ENCODE peak calls at places on chromosomes 16 and 17, in eight cellular contexts. One of them, this sample, is unnamed.

GRCh38 chr17:1029196-1029911 is 32.4 kb downstream of the TIMM22 start:
- DNase-seq in GM06990: no peak
- DNase-seq in progenitor cell of endocrine pancreas: no peak
- DNase-seq in heart left ventricle: no peak
- DNase-seq in lower leg skin: peak
- DNase-seq in astrocyte of the spinal cord: peak
- DNase-seq in cardiac fibroblast: peak
- DNase-seq in SK-N-SH: no peak
- DNase-seq in this sample: peak

GRCh38 chr16:82042841-82043240 is 7.8 kb downstream of the HSD17B2 start:
- DNase-seq in GM06990: no peak
- DNase-seq in progenitor cell of endocrine pancreas: no peak
- DNase-seq in heart left ventricle: no peak
- DNase-seq in lower leg skin: no peak
- DNase-seq in astrocyte of the spinal cord: peak
- DNase-seq in cardiac fibroblast: no peak
- DNase-seq in SK-N-SH: no peak
- DNase-seq in this sample: no peak

GRCh38 chr16:53429221-53429943 is 4.9 kb upstream of the RBL2 start:
- DNase-seq in GM06990: no peak
- DNase-seq in progenitor cell of endocrine pancreas: no peak
- DNase-seq in heart left ventricle: no peak
- DNase-seq in lower leg skin: peak
- DNase-seq in astrocyte of the spinal cord: peak
- DNase-seq in cardiac fibroblast: peak
- DNase-seq in SK-N-SH: peak
- DNase-seq in this sample: peak

GRCh38 chr16:56277040-56277439 is 85.8 kb downstream of the GNAO1 start:
- DNase-seq in GM06990: no peak
- DNase-seq in progenitor cell of endocrine pancreas: no peak
- DNase-seq in heart left ventricle: no peak
- DNase-seq in lower leg skin: no peak
- DNase-seq in astrocyte of the spinal cord: no peak
- DNase-seq in cardiac fibroblast: no peak
- DNase-seq in SK-N-SH: peak
- DNase-seq in this sample: no peak

GRCh38 chr17:83199500-83200201 is 120.2 kb downstream of the METRNL start:
- DNase-seq in GM06990: peak
- DNase-seq in progenitor cell of endocrine pancreas: no peak
- DNase-seq in heart left ventricle: peak
- DNase-seq in lower leg skin: peak
- DNase-seq in astrocyte of the spinal cord: peak
- DNase-seq in cardiac fibroblast: peak
- DNase-seq in SK-N-SH: no peak
- DNase-seq in this sample: no peak

GRCh38 chr16:72958522-72959076 is 89.3 kb downstream of the ZFHX3 start:
- DNase-seq in GM06990: no peak
- DNase-seq in progenitor cell of endocrine pancreas: no peak
- DNase-seq in heart left ventricle: no peak
- DNase-seq in lower leg skin: no peak
- DNase-seq in astrocyte of the spinal cord: no peak
- DNase-seq in cardiac fibroblast: no peak
- DNase-seq in SK-N-SH: no peak
- DNase-seq in this sample: no peak

GRCh38 chr17:17877548-17878358 is 41.0 kb upstream of the SREBF1 start:
- DNase-seq in GM06990: no peak
- DNase-seq in progenitor cell of endocrine pancreas: no peak
- DNase-seq in heart left ventricle: peak
- DNase-seq in lower leg skin: peak
- DNase-seq in astrocyte of the spinal cord: peak
- DNase-seq in cardiac fibroblast: peak
- DNase-seq in SK-N-SH: peak
- DNase-seq in this sample: peak

GRCh38 chr16:1325261-1325660 is 8.2 kb upstream of the BAIAP3 start:
- DNase-seq in GM06990: no peak
- DNase-seq in progenitor cell of endocrine pancreas: no peak
- DNase-seq in heart left ventricle: no peak
- DNase-seq in lower leg skin: no peak
- DNase-seq in astrocyte of the spinal cord: no peak
- DNase-seq in cardiac fibroblast: no peak
- DNase-seq in SK-N-SH: no peak
- DNase-seq in this sample: no peak

GRCh38 chr16:50509521-50510341 is 38.5 kb upstream of the NKD1 start:
- DNase-seq in GM06990: peak
- DNase-seq in progenitor cell of endocrine pancreas: no peak
- DNase-seq in heart left ventricle: no peak
- DNase-seq in lower leg skin: no peak
- DNase-seq in astrocyte of the spinal cord: peak
- DNase-seq in cardiac fibroblast: peak
- DNase-seq in SK-N-SH: peak
- DNase-seq in this sample: peak

GRCh38 chr16:1914084-1914608 is 4.1 kb downstream of the HS3ST6 start:
- DNase-seq in GM06990: no peak
- DNase-seq in progenitor cell of endocrine pancreas: no peak
- DNase-seq in heart left ventricle: no peak
- DNase-seq in lower leg skin: no peak
- DNase-seq in astrocyte of the spinal cord: no peak
- DNase-seq in cardiac fibroblast: no peak
- DNase-seq in SK-N-SH: no peak
- DNase-seq in this sample: no peak

GRCh38 chr17:40121191-40121885 is 433 bp upstream of the MSL1 start:
- DNase-seq in GM06990: peak
- DNase-seq in progenitor cell of endocrine pancreas: no peak
- DNase-seq in heart left ventricle: peak
- DNase-seq in lower leg skin: no peak
- DNase-seq in astrocyte of the spinal cord: peak
- DNase-seq in cardiac fibroblast: peak
- DNase-seq in SK-N-SH: no peak
- DNase-seq in this sample: peak

GRCh38 chr16:68128577-68129305 is 43.6 kb downstream of the NFATC3 start:
- DNase-seq in GM06990: no peak
- DNase-seq in progenitor cell of endocrine pancreas: no peak
- DNase-seq in heart left ventricle: no peak
- DNase-seq in lower leg skin: no peak
- DNase-seq in astrocyte of the spinal cord: peak
- DNase-seq in cardiac fibroblast: peak
- DNase-seq in SK-N-SH: no peak
- DNase-seq in this sample: peak

GRCh38 chr17:1193300-1193699 is 13.5 kb upstream of the ABR start:
- DNase-seq in GM06990: no peak
- DNase-seq in progenitor cell of endocrine pancreas: no peak
- DNase-seq in heart left ventricle: no peak
- DNase-seq in lower leg skin: no peak
- DNase-seq in astrocyte of the spinal cord: no peak
- DNase-seq in cardiac fibroblast: no peak
- DNase-seq in SK-N-SH: no peak
- DNase-seq in this sample: no peak

GRCh38 chr17:37200497-37200896 is 175.3 kb upstream of the C17orf78 start:
- DNase-seq in GM06990: no peak
- DNase-seq in progenitor cell of endocrine pancreas: no peak
- DNase-seq in heart left ventricle: no peak
- DNase-seq in lower leg skin: no peak
- DNase-seq in astrocyte of the spinal cord: no peak
- DNase-seq in cardiac fibroblast: no peak
- DNase-seq in SK-N-SH: no peak
- DNase-seq in this sample: no peak

GRCh38 chr16:13517856-13518255 is 402.1 kb upstream of the ERCC4 start:
- DNase-seq in GM06990: no peak
- DNase-seq in progenitor cell of endocrine pancreas: no peak
- DNase-seq in heart left ventricle: no peak
- DNase-seq in lower leg skin: no peak
- DNase-seq in astrocyte of the spinal cord: no peak
- DNase-seq in cardiac fibroblast: no peak
- DNase-seq in SK-N-SH: no peak
- DNase-seq in this sample: no peak

GRCh38 chr16:51637744-51638100 is 486.7 kb upstream of the SALL1 start:
- DNase-seq in GM06990: no peak
- DNase-seq in progenitor cell of endocrine pancreas: no peak
- DNase-seq in heart left ventricle: no peak
- DNase-seq in lower leg skin: no peak
- DNase-seq in astrocyte of the spinal cord: no peak
- DNase-seq in cardiac fibroblast: no peak
- DNase-seq in SK-N-SH: peak
- DNase-seq in this sample: peak

GRCh38 chr16:64137976-64138375 is 983.9 kb downstream of the CDH11 start:
- DNase-seq in GM06990: no peak
- DNase-seq in progenitor cell of endocrine pancreas: no peak
- DNase-seq in heart left ventricle: no peak
- DNase-seq in lower leg skin: no peak
- DNase-seq in astrocyte of the spinal cord: no peak
- DNase-seq in cardiac fibroblast: no peak
- DNase-seq in SK-N-SH: no peak
- DNase-seq in this sample: no peak

GRCh38 chr17:44309472-44309871 is 1.1 kb downstream of the RUNDC3A start:
- DNase-seq in GM06990: no peak
- DNase-seq in progenitor cell of endocrine pancreas: no peak
- DNase-seq in heart left ventricle: no peak
- DNase-seq in lower leg skin: no peak
- DNase-seq in astrocyte of the spinal cord: no peak
- DNase-seq in cardiac fibroblast: no peak
- DNase-seq in SK-N-SH: no peak
- DNase-seq in this sample: no peak
- TF ChIP-seq CTCF in GM06990: no peak
- TF ChIP-seq CTCF in progenitor cell of endocrine pancreas: no peak
- TF ChIP-seq CTCF in heart left ventricle: no peak
- TF ChIP-seq CTCF in lower leg skin: no peak
- TF ChIP-seq CTCF in astrocyte of the spinal cord: no peak
- TF ChIP-seq CTCF in cardiac fibroblast: no peak
- TF ChIP-seq CTCF in SK-N-SH: no peak
- TF ChIP-seq CTCF in this sample: no peak

GRCh38 chr17:79503440-79503839 is 107.4 kb downstream of the RBFOX3 start:
- DNase-seq in GM06990: no peak
- DNase-seq in progenitor cell of endocrine pancreas: no peak
- DNase-seq in heart left ventricle: no peak
- DNase-seq in lower leg skin: no peak
- DNase-seq in astrocyte of the spinal cord: no peak
- DNase-seq in cardiac fibroblast: no peak
- DNase-seq in SK-N-SH: no peak
- DNase-seq in this sample: no peak

GRCh38 chr17:79505199-79505598 is 105.7 kb downstream of the RBFOX3 start:
- DNase-seq in GM06990: no peak
- DNase-seq in progenitor cell of endocrine pancreas: no peak
- DNase-seq in heart left ventricle: no peak
- DNase-seq in lower leg skin: no peak
- DNase-seq in astrocyte of the spinal cord: no peak
- DNase-seq in cardiac fibroblast: no peak
- DNase-seq in SK-N-SH: no peak
- DNase-seq in this sample: no peak

GRCh38 chr17:79501910-79502309 is 108.9 kb downstream of the RBFOX3 start:
- DNase-seq in GM06990: no peak
- DNase-seq in progenitor cell of endocrine pancreas: no peak
- DNase-seq in heart left ventricle: no peak
- DNase-seq in lower leg skin: no peak
- DNase-seq in astrocyte of the spinal cord: no peak
- DNase-seq in cardiac fibroblast: no peak
- DNase-seq in SK-N-SH: no peak
- DNase-seq in this sample: no peak

GRCh38 chr17:79506150-79506870 is 104.5 kb downstream of the RBFOX3 start:
- DNase-seq in GM06990: no peak
- DNase-seq in progenitor cell of endocrine pancreas: no peak
- DNase-seq in heart left ventricle: no peak
- DNase-seq in lower leg skin: no peak
- DNase-seq in astrocyte of the spinal cord: no peak
- DNase-seq in cardiac fibroblast: no peak
- DNase-seq in SK-N-SH: no peak
- DNase-seq in this sample: no peak

GRCh38 chr17:79504181-79504605 is 106.7 kb downstream of the RBFOX3 start:
- DNase-seq in GM06990: no peak
- DNase-seq in progenitor cell of endocrine pancreas: no peak
- DNase-seq in heart left ventricle: no peak
- DNase-seq in lower leg skin: no peak
- DNase-seq in astrocyte of the spinal cord: no peak
- DNase-seq in cardiac fibroblast: no peak
- DNase-seq in SK-N-SH: no peak
- DNase-seq in this sample: no peak
- TF ChIP-seq CTCF in GM06990: no peak
- TF ChIP-seq CTCF in progenitor cell of endocrine pancreas: no peak
- TF ChIP-seq CTCF in heart left ventricle: no peak
- TF ChIP-seq CTCF in lower leg skin: no peak
- TF ChIP-seq CTCF in astrocyte of the spinal cord: no peak
- TF ChIP-seq CTCF in cardiac fibroblast: no peak
- TF ChIP-seq CTCF in SK-N-SH: no peak
- TF ChIP-seq CTCF in this sample: no peak

DNA sequence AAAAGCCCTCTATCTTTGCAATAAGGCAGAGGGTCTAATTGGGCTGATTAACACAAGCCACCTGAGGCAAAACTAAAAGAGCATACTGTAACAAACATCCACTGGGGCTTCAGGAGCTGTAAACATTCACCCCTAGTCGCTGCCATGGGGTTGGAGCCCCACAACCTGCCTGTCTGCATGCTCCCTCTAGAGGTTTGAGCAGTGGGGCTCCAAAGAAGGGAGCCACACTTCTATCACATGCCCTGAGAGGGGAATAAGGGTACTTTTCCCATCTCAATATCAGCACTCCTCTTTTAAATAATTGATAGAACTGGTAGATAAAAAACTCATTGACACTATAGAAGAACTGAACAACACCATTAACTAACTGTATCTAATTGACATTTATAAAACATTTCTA is 130.1 kb upstream of the COX10 start:
- DNase-seq in GM06990: no peak
- DNase-seq in progenitor cell of endocrine pancreas: no peak
- DNase-seq in heart left ventricle: no peak
- DNase-seq in lower leg skin: no peak
- DNase-seq in astrocyte of the spinal cord: no peak
- DNase-seq in cardiac fibroblast: no peak
- DNase-seq in SK-N-SH: no peak
- DNase-seq in this sample: no peak
- TF ChIP-seq CTCF in GM06990: peak
- TF ChIP-seq CTCF in progenitor cell of endocrine pancreas: no peak
- TF ChIP-seq CTCF in heart left ventricle: no peak
- TF ChIP-seq CTCF in lower leg skin: no peak
- TF ChIP-seq CTCF in astrocyte of the spinal cord: no peak
- TF ChIP-seq CTCF in cardiac fibroblast: no peak
- TF ChIP-seq CTCF in SK-N-SH: no peak
- TF ChIP-seq CTCF in this sample: peak

GRCh38 chr17:28643979-28644781 is 778 bp downstream of the BLTP2 start:
- DNase-seq in GM06990: peak
- DNase-seq in progenitor cell of endocrine pancreas: peak
- DNase-seq in heart left ventricle: no peak
- DNase-seq in lower leg skin: peak
- DNase-seq in astrocyte of the spinal cord: peak
- DNase-seq in cardiac fibroblast: peak
- DNase-seq in SK-N-SH: peak
- DNase-seq in this sample: peak

GRCh38 chr17:28641579-28641978 is 3.4 kb downstream of the BLTP2 start:
- DNase-seq in GM06990: no peak
- DNase-seq in progenitor cell of endocrine pancreas: no peak
- DNase-seq in heart left ventricle: no peak
- DNase-seq in lower leg skin: no peak
- DNase-seq in astrocyte of the spinal cord: no peak
- DNase-seq in cardiac fibroblast: no peak
- DNase-seq in SK-N-SH: no peak
- DNase-seq in this sample: no peak

GRCh38 chr17:28645576-28645939 is 600 bp upstream of the BLTP2 start:
- DNase-seq in GM06990: no peak
- DNase-seq in progenitor cell of endocrine pancreas: no peak
- DNase-seq in heart left ventricle: no peak
- DNase-seq in lower leg skin: no peak
- DNase-seq in astrocyte of the spinal cord: no peak
- DNase-seq in cardiac fibroblast: no peak
- DNase-seq in SK-N-SH: no peak
- DNase-seq in this sample: no peak

GRCh38 chr17:28646039-28646754 is 1.2 kb upstream of the BLTP2 start:
- DNase-seq in GM06990: peak
- DNase-seq in progenitor cell of endocrine pancreas: no peak
- DNase-seq in heart left ventricle: no peak
- DNase-seq in lower leg skin: peak
- DNase-seq in astrocyte of the spinal cord: no peak
- DNase-seq in cardiac fibroblast: peak
- DNase-seq in SK-N-SH: no peak
- DNase-seq in this sample: no peak

GRCh38 chr17:28644782-28645575 is at the start of gene BLTP2:
- DNase-seq in GM06990: peak
- DNase-seq in progenitor cell of endocrine pancreas: peak
- DNase-seq in heart left ventricle: peak
- DNase-seq in lower leg skin: peak
- DNase-seq in astrocyte of the spinal cord: peak
- DNase-seq in cardiac fibroblast: peak
- DNase-seq in SK-N-SH: peak
- DNase-seq in this sample: peak
- TF ChIP-seq CTCF in GM06990: no peak
- TF ChIP-seq CTCF in progenitor cell of endocrine pancreas: no peak
- TF ChIP-seq CTCF in heart left ventricle: no peak
- TF ChIP-seq CTCF in lower leg skin: no peak
- TF ChIP-seq CTCF in astrocyte of the spinal cord: no peak
- TF ChIP-seq CTCF in cardiac fibroblast: no peak
- TF ChIP-seq CTCF in SK-N-SH: no peak
- TF ChIP-seq CTCF in this sample: no peak